ENCODE peak calls at places on chromosomes 5 and 9, in ten cellular contexts. One of them, this sample, is unnamed.

GRCh38 chr9:111438576-111439235 is 45.5 kb downstream of the ECPAS start:
- DNase-seq in H54: no peak
- DNase-seq in mucosa of descending colon: no peak
- DNase-seq in PC-3: no peak
- DNase-seq in central memory CD4-positive, alpha-beta T cell: no peak
- DNase-seq in ascending aorta: no peak
- DNase-seq in GM12865: no peak
- DNase-seq in RWPE1: no peak
- DNase-seq in NCI-H524 treated with DMSO at 0.1 percent for 48 hours: peak
- DNase-seq in midbrain: no peak
- DNase-seq in this sample: no peak

GRCh38 chr5:155040984-155041383 is 27.4 kb downstream of the KIF4B start:
- DNase-seq in mucosa of descending colon: no peak
- DNase-seq in H54: no peak
- DNase-seq in NCI-H524 treated with DMSO at 0.1 percent for 48 hours: no peak
- DNase-seq in midbrain: no peak
- DNase-seq in PC-3: no peak
- DNase-seq in GM12865: no peak
- DNase-seq in RWPE1: no peak
- DNase-seq in central memory CD4-positive, alpha-beta T cell: no peak
- DNase-seq in ascending aorta: no peak
- DNase-seq in this sample: no peak

GRCh38 chr9:15403155-15403554 is 19.5 kb upstream of the SNAPC3 start:
- DNase-seq in RWPE1: no peak
- DNase-seq in PC-3: peak
- DNase-seq in central memory CD4-positive, alpha-beta T cell: no peak
- DNase-seq in NCI-H524 treated with DMSO at 0.1 percent for 48 hours: no peak
- DNase-seq in mucosa of descending colon: no peak
- DNase-seq in ascending aorta: no peak
- DNase-seq in GM12865: peak
- DNase-seq in H54: peak
- DNase-seq in midbrain: no peak
- DNase-seq in this sample: peak

GRCh38 chr9:18350036-18350435 is 123.9 kb upstream of the ADAMTSL1 start:
- DNase-seq in central memory CD4-positive, alpha-beta T cell: no peak
- DNase-seq in mucosa of descending colon: no peak
- DNase-seq in NCI-H524 treated with DMSO at 0.1 percent for 48 hours: no peak
- DNase-seq in H54: no peak
- DNase-seq in GM12865: no peak
- DNase-seq in RWPE1: no peak
- DNase-seq in midbrain: no peak
- DNase-seq in ascending aorta: no peak
- DNase-seq in PC-3: no peak
- DNase-seq in this sample: no peak

GRCh38 chr5:149995385-149996085 is 4.9 kb downstream of the TIGD6 start:
- DNase-seq in RWPE1: no peak
- DNase-seq in NCI-H524 treated with DMSO at 0.1 percent for 48 hours: no peak
- DNase-seq in PC-3: no peak
- DNase-seq in GM12865: no peak
- DNase-seq in midbrain: peak
- DNase-seq in central memory CD4-positive, alpha-beta T cell: no peak
- DNase-seq in ascending aorta: no peak
- DNase-seq in mucosa of descending colon: no peak
- DNase-seq in H54: no peak
- DNase-seq in this sample: no peak

GRCh38 chr5:153629027-153629426 is 138.6 kb downstream of the GRIA1 start:
- DNase-seq in NCI-H524 treated with DMSO at 0.1 percent for 48 hours: no peak
- DNase-seq in H54: peak
- DNase-seq in GM12865: no peak
- DNase-seq in mucosa of descending colon: no peak
- DNase-seq in midbrain: peak
- DNase-seq in central memory CD4-positive, alpha-beta T cell: no peak
- DNase-seq in RWPE1: peak
- DNase-seq in PC-3: peak
- DNase-seq in ascending aorta: peak
- DNase-seq in this sample: peak

GRCh38 chr5:1546556-1546955 is 22.8 kb upstream of the LPCAT1 start:
- DNase-seq in PC-3: peak
- DNase-seq in midbrain: no peak
- DNase-seq in central memory CD4-positive, alpha-beta T cell: no peak
- DNase-seq in NCI-H524 treated with DMSO at 0.1 percent for 48 hours: no peak
- DNase-seq in GM12865: no peak
- DNase-seq in ascending aorta: no peak
- DNase-seq in H54: no peak
- DNase-seq in RWPE1: no peak
- DNase-seq in mucosa of descending colon: no peak
- DNase-seq in this sample: no peak

GRCh38 chr9:136361757-136362449 is 1.6 kb downstream of the DNLZ start:
- DNase-seq in RWPE1: no peak
- DNase-seq in mucosa of descending colon: no peak
- DNase-seq in central memory CD4-positive, alpha-beta T cell: no peak
- DNase-seq in PC-3: no peak
- DNase-seq in midbrain: no peak
- DNase-seq in GM12865: no peak
- DNase-seq in H54: no peak
- DNase-seq in NCI-H524 treated with DMSO at 0.1 percent for 48 hours: no peak
- DNase-seq in ascending aorta: no peak
- DNase-seq in this sample: no peak

GRCh38 chr5:35313296-35313695 is 83.0 kb upstream of the PRLR start:
- DNase-seq in midbrain: no peak
- DNase-seq in NCI-H524 treated with DMSO at 0.1 percent for 48 hours: no peak
- DNase-seq in ascending aorta: no peak
- DNase-seq in PC-3: peak
- DNase-seq in mucosa of descending colon: no peak
- DNase-seq in RWPE1: peak
- DNase-seq in GM12865: no peak
- DNase-seq in H54: no peak
- DNase-seq in central memory CD4-positive, alpha-beta T cell: no peak
- DNase-seq in this sample: no peak

GRCh38 chr9:134548618-134549017 is 93.0 kb upstream of the COL5A1 start:
- DNase-seq in mucosa of descending colon: peak
- DNase-seq in PC-3: no peak
- DNase-seq in H54: no peak
- DNase-seq in ascending aorta: no peak
- DNase-seq in NCI-H524 treated with DMSO at 0.1 percent for 48 hours: no peak
- DNase-seq in GM12865: no peak
- DNase-seq in midbrain: no peak
- DNase-seq in central memory CD4-positive, alpha-beta T cell: no peak
- DNase-seq in RWPE1: no peak
- DNase-seq in this sample: no peak

GRCh38 chr5:74927336-74927735 is 61.1 kb upstream of the FAM169A start:
- DNase-seq in midbrain: no peak
- DNase-seq in PC-3: no peak
- DNase-seq in RWPE1: no peak
- DNase-seq in NCI-H524 treated with DMSO at 0.1 percent for 48 hours: no peak
- DNase-seq in ascending aorta: no peak
- DNase-seq in mucosa of descending colon: no peak
- DNase-seq in GM12865: no peak
- DNase-seq in H54: no peak
- DNase-seq in central memory CD4-positive, alpha-beta T cell: no peak
- DNase-seq in this sample: no peak

GRCh38 chr5:1409386-1410110 is 35.7 kb downstream of the SLC6A3 start:
- DNase-seq in midbrain: no peak
- DNase-seq in NCI-H524 treated with DMSO at 0.1 percent for 48 hours: no peak
- DNase-seq in RWPE1: peak
- DNase-seq in GM12865: peak
- DNase-seq in ascending aorta: no peak
- DNase-seq in PC-3: peak
- DNase-seq in central memory CD4-positive, alpha-beta T cell: no peak
- DNase-seq in H54: peak
- DNase-seq in mucosa of descending colon: no peak
- DNase-seq in this sample: no peak

GRCh38 chr5:68848086-68848485 is 245.7 kb upstream of the SLC30A5 start:
- DNase-seq in central memory CD4-positive, alpha-beta T cell: no peak
- DNase-seq in PC-3: peak
- DNase-seq in mucosa of descending colon: no peak
- DNase-seq in ascending aorta: no peak
- DNase-seq in midbrain: no peak
- DNase-seq in H54: no peak
- DNase-seq in NCI-H524 treated with DMSO at 0.1 percent for 48 hours: no peak
- DNase-seq in RWPE1: peak
- DNase-seq in GM12865: no peak
- DNase-seq in this sample: no peak

GRCh38 chr5:172594431-172594830 is 46.6 kb upstream of the NEURL1B start:
- DNase-seq in midbrain: no peak
- DNase-seq in central memory CD4-positive, alpha-beta T cell: no peak
- DNase-seq in PC-3: no peak
- DNase-seq in NCI-H524 treated with DMSO at 0.1 percent for 48 hours: no peak
- DNase-seq in RWPE1: no peak
- DNase-seq in GM12865: no peak
- DNase-seq in H54: no peak
- DNase-seq in ascending aorta: no peak
- DNase-seq in mucosa of descending colon: no peak
- DNase-seq in this sample: no peak

GRCh38 chr5:159032656-159033350 is 66.9 kb downstream of the EBF1 start:
- DNase-seq in ascending aorta: no peak
- DNase-seq in mucosa of descending colon: no peak
- DNase-seq in central memory CD4-positive, alpha-beta T cell: no peak
- DNase-seq in GM12865: no peak
- DNase-seq in PC-3: no peak
- DNase-seq in H54: no peak
- DNase-seq in RWPE1: no peak
- DNase-seq in NCI-H524 treated with DMSO at 0.1 percent for 48 hours: no peak
- DNase-seq in midbrain: no peak
- DNase-seq in this sample: no peak

GRCh38 chr5:176515396-176515795 is 21.8 kb downstream of the RNF44 start:
- DNase-seq in GM12865: no peak
- DNase-seq in central memory CD4-positive, alpha-beta T cell: no peak
- DNase-seq in PC-3: no peak
- DNase-seq in mucosa of descending colon: no peak
- DNase-seq in RWPE1: no peak
- DNase-seq in ascending aorta: no peak
- DNase-seq in NCI-H524 treated with DMSO at 0.1 percent for 48 hours: no peak
- DNase-seq in H54: no peak
- DNase-seq in midbrain: no peak
- DNase-seq in this sample: no peak

GRCh38 chr9:95726756-95727155 is 148.7 kb upstream of the ERCC6L2 start:
- DNase-seq in GM12865: peak
- DNase-seq in central memory CD4-positive, alpha-beta T cell: peak
- DNase-seq in H54: peak
- DNase-seq in mucosa of descending colon: no peak
- DNase-seq in PC-3: peak
- DNase-seq in ascending aorta: no peak
- DNase-seq in NCI-H524 treated with DMSO at 0.1 percent for 48 hours: no peak
- DNase-seq in midbrain: peak
- DNase-seq in RWPE1: peak
- DNase-seq in this sample: peak

GRCh38 chr9:3664044-3664443 is 138.2 kb upstream of the RFX3 start:
- DNase-seq in mucosa of descending colon: no peak
- DNase-seq in NCI-H524 treated with DMSO at 0.1 percent for 48 hours: no peak
- DNase-seq in central memory CD4-positive, alpha-beta T cell: no peak
- DNase-seq in ascending aorta: no peak
- DNase-seq in GM12865: no peak
- DNase-seq in RWPE1: no peak
- DNase-seq in H54: no peak
- DNase-seq in PC-3: no peak
- DNase-seq in midbrain: no peak
- DNase-seq in this sample: no peak

GRCh38 chr9:35844628-35845301 is 15.7 kb downstream of the TMEM8B start:
- DNase-seq in H54: peak
- DNase-seq in midbrain: peak
- DNase-seq in RWPE1: peak
- DNase-seq in central memory CD4-positive, alpha-beta T cell: peak
- DNase-seq in PC-3: peak
- DNase-seq in GM12865: peak
- DNase-seq in mucosa of descending colon: no peak
- DNase-seq in ascending aorta: no peak
- DNase-seq in NCI-H524 treated with DMSO at 0.1 percent for 48 hours: no peak
- DNase-seq in this sample: peak

GRCh38 chr9:4973246-4973645 is 11.8 kb upstream of the JAK2 start:
- DNase-seq in NCI-H524 treated with DMSO at 0.1 percent for 48 hours: no peak
- DNase-seq in H54: no peak
- DNase-seq in central memory CD4-positive, alpha-beta T cell: no peak
- DNase-seq in RWPE1: no peak
- DNase-seq in ascending aorta: no peak
- DNase-seq in mucosa of descending colon: no peak
- DNase-seq in GM12865: no peak
- DNase-seq in PC-3: no peak
- DNase-seq in midbrain: no peak
- DNase-seq in this sample: no peak

GRCh38 chr5:67030289-67031069 is 166.1 kb downstream of the CD180 start:
- DNase-seq in central memory CD4-positive, alpha-beta T cell: no peak
- DNase-seq in NCI-H524 treated with DMSO at 0.1 percent for 48 hours: no peak
- DNase-seq in H54: no peak
- DNase-seq in midbrain: no peak
- DNase-seq in ascending aorta: no peak
- DNase-seq in PC-3: peak
- DNase-seq in mucosa of descending colon: no peak
- DNase-seq in RWPE1: no peak
- DNase-seq in GM12865: no peak
- DNase-seq in this sample: no peak

GRCh38 chr9:4983541-4984165 is 1.4 kb upstream of the JAK2 start:
- DNase-seq in NCI-H524 treated with DMSO at 0.1 percent for 48 hours: no peak
- DNase-seq in GM12865: peak
- DNase-seq in central memory CD4-positive, alpha-beta T cell: no peak
- DNase-seq in PC-3: no peak
- DNase-seq in mucosa of descending colon: no peak
- DNase-seq in ascending aorta: no peak
- DNase-seq in RWPE1: no peak
- DNase-seq in H54: no peak
- DNase-seq in midbrain: no peak
- DNase-seq in this sample: no peak

GRCh38 chr9:76459691-76460635 is 981 bp downstream of the GCNT1 start:
- DNase-seq in RWPE1: peak
- DNase-seq in H54: peak
- DNase-seq in GM12865: no peak
- DNase-seq in PC-3: peak
- DNase-seq in ascending aorta: no peak
- DNase-seq in NCI-H524 treated with DMSO at 0.1 percent for 48 hours: no peak
- DNase-seq in mucosa of descending colon: peak
- DNase-seq in midbrain: no peak
- DNase-seq in central memory CD4-positive, alpha-beta T cell: no peak
- DNase-seq in this sample: peak

GRCh38 chr5:108900668-108901067 is 153.0 kb downstream of the FER start:
- DNase-seq in central memory CD4-positive, alpha-beta T cell: no peak
- DNase-seq in PC-3: peak
- DNase-seq in RWPE1: no peak
- DNase-seq in mucosa of descending colon: no peak
- DNase-seq in ascending aorta: no peak
- DNase-seq in GM12865: no peak
- DNase-seq in H54: no peak
- DNase-seq in NCI-H524 treated with DMSO at 0.1 percent for 48 hours: no peak
- DNase-seq in midbrain: no peak
- DNase-seq in this sample: no peak

GRCh38 chr5:142181096-142181495 is 72.5 kb downstream of the NDFIP1 start:
- DNase-seq in PC-3: no peak
- DNase-seq in midbrain: no peak
- DNase-seq in NCI-H524 treated with DMSO at 0.1 percent for 48 hours: no peak
- DNase-seq in central memory CD4-positive, alpha-beta T cell: no peak
- DNase-seq in mucosa of descending colon: no peak
- DNase-seq in RWPE1: no peak
- DNase-seq in H54: no peak
- DNase-seq in GM12865: no peak
- DNase-seq in ascending aorta: no peak
- DNase-seq in this sample: no peak

GRCh38 chr5:162067138-162067537 is 435 bp upstream of the GABRG2 start:
- DNase-seq in PC-3: no peak
- DNase-seq in central memory CD4-positive, alpha-beta T cell: no peak
- DNase-seq in H54: no peak
- DNase-seq in ascending aorta: no peak
- DNase-seq in mucosa of descending colon: no peak
- DNase-seq in NCI-H524 treated with DMSO at 0.1 percent for 48 hours: no peak
- DNase-seq in RWPE1: no peak
- DNase-seq in GM12865: no peak
- DNase-seq in midbrain: no peak
- DNase-seq in this sample: no peak

GRCh38 chr9:99778829-99779228 is 42.9 kb upstream of the NR4A3 start:
- DNase-seq in ascending aorta: no peak
- DNase-seq in central memory CD4-positive, alpha-beta T cell: no peak
- DNase-seq in mucosa of descending colon: no peak
- DNase-seq in midbrain: no peak
- DNase-seq in PC-3: no peak
- DNase-seq in GM12865: no peak
- DNase-seq in H54: no peak
- DNase-seq in RWPE1: no peak
- DNase-seq in NCI-H524 treated with DMSO at 0.1 percent for 48 hours: no peak
- DNase-seq in this sample: no peak

GRCh38 chr9:97365634-97366033 is 46.3 kb upstream of the TDRD7 start:
- DNase-seq in PC-3: no peak
- DNase-seq in midbrain: no peak
- DNase-seq in H54: no peak
- DNase-seq in NCI-H524 treated with DMSO at 0.1 percent for 48 hours: no peak
- DNase-seq in RWPE1: no peak
- DNase-seq in mucosa of descending colon: no peak
- DNase-seq in central memory CD4-positive, alpha-beta T cell: no peak
- DNase-seq in ascending aorta: no peak
- DNase-seq in GM12865: no peak
- DNase-seq in this sample: no peak

This sample was measured in HCT116.